ENCODE peak calls at places on chromosomes 16 and 17, in seven cellular contexts. S, Y, N, J, X, R and C are unnamed samples.

GRCh38 chr17:42405963-42406495 is 17.0 kb downstream of the CAVIN1 start:
- DNase-seq in S (peak), Y (peak), N (peak), J (peak), X (peak), R (peak), C (peak)

GRCh38 chr17:35799942-35800341 is 4.5 kb upstream of the MMP28 start:
- DNase-seq in S (peak), Y (peak), N (no peak), J (no peak), X (no peak), R (no peak), C (peak)

GRCh38 chr17:9219631-9220415 is 198.5 kb downstream of the NTN1 start:
- DNase-seq in S (no peak), Y (no peak), N (no peak), J (no peak), X (no peak), R (no peak), C (no peak)

GRCh38 chr16:47732806-47733150 is 271.6 kb downstream of the PHKB start:
- DNase-seq in S (no peak), Y (peak), N (no peak), J (no peak), X (no peak), R (no peak), C (no peak)

GRCh38 chr16:50666658-50667496 is 14.2 kb downstream of the SNX20 start:
- DNase-seq in S (no peak), Y (no peak), N (no peak), J (no peak), X (peak), R (no peak), C (no peak)

GRCh38 chr17:2701161-2701995 is 10.2 kb downstream of the CLUH start:
- DNase-seq in S (no peak), Y (no peak), N (no peak), J (no peak), X (no peak), R (no peak), C (no peak)

GRCh38 chr16:2089676-2090480 is 42.1 kb downstream of the TSC2 start:
- DNase-seq in S (no peak), Y (no peak), N (no peak), J (no peak), X (no peak), R (no peak), C (no peak)

GRCh38 chr16:9296273-9296593 is 204.8 kb downstream of the HAPSTR1 start:
- DNase-seq in S (no peak), Y (no peak), N (no peak), J (no peak), X (no peak), R (no peak), C (no peak)

GRCh38 chr17:65901394-65901793 is 290.5 kb downstream of the CEP112 start:
- DNase-seq in S (no peak), Y (no peak), N (no peak), J (no peak), X (no peak), R (no peak), C (no peak)

GRCh38 chr17:81040791-81041337 is 5.9 kb downstream of the BAIAP2 start:
- DNase-seq in S (no peak), Y (peak), N (no peak), J (no peak), X (no peak), R (peak), C (no peak)

GRCh38 chr17:901964-902363 is 77.6 kb downstream of the NXN start:
- DNase-seq in S (no peak), Y (no peak), N (no peak), J (no peak), X (no peak), R (no peak), C (no peak)

GRCh38 chr16:87127061-87127765 is 190.0 kb downstream of the C16orf95 start:
- DNase-seq in S (no peak), Y (peak), N (no peak), J (no peak), X (no peak), R (no peak), C (no peak)

GRCh38 chr17:43878260-43879082 is 28.9 kb downstream of the MPP2 start:
- DNase-seq in S (peak), Y (peak), N (peak), J (peak), X (peak), R (peak), C (peak)

GRCh38 chr17:332558-333322 is 19.9 kb downstream of the RPH3AL start:
- DNase-seq in S (no peak), Y (no peak), N (no peak), J (no peak), X (no peak), R (no peak), C (no peak)

GRCh38 chr16:53933407-53933806 is 229.5 kb downstream of the FTO start:
- DNase-seq in S (peak), Y (no peak), N (no peak), J (no peak), X (no peak), R (no peak), C (peak)

GRCh38 chr17:29726721-29727252 is 104.1 kb upstream of the CORO6 start:
- DNase-seq in S (no peak), Y (no peak), N (no peak), J (no peak), X (no peak), R (no peak), C (no peak)

GRCh38 chr16:88688013-88688778 is 1.9 kb upstream of the SNAI3 start:
- DNase-seq in S (peak), Y (no peak), N (no peak), J (peak), X (no peak), R (no peak), C (no peak)

GRCh38 chr16:57156351-57156703 is 29.5 kb downstream of the PSME3IP1 start:
- DNase-seq in S (no peak), Y (no peak), N (no peak), J (no peak), X (no peak), R (no peak), C (no peak)

GRCh38 chr16:15502041-15502725 is 67.8 kb downstream of the BMERB1 start:
- DNase-seq in S (no peak), Y (peak), N (no peak), J (no peak), X (no peak), R (peak), C (no peak)

GRCh38 chr16:26645629-26646028 is 421.1 kb upstream of the C16orf82 start:
- DNase-seq in S (no peak), Y (no peak), N (no peak), J (peak), X (peak), R (peak), C (no peak)